ENCODE peak calls at places on chromosome 20, in five cellular contexts. L is K562, S is HepG2, K is HCT116, Z is GM12878. D is an unnamed sample.

GRCh38 chr20:58701431-58702160 is 9.0 kb downstream of the NPEPL1 start:
- DNase-seq in L (no peak), S (no peak), K (no peak), Z (no peak), D (no peak)

GRCh38 chr20:8573686-8574085 is 441.6 kb downstream of the PLCB1 start:
- DNase-seq in L (no peak), S (no peak), K (no peak), Z (no peak), D (no peak)

GRCh38 chr20:56194042-56194441 is 54.5 kb upstream of the MC3R start:
- DNase-seq in L (no peak), S (no peak), K (no peak), Z (no peak), D (no peak)

GRCh38 chr20:6418732-6419131 is 295.9 kb upstream of the FERMT1 start:
- DNase-seq in L (no peak), S (no peak), K (no peak), Z (no peak), D (no peak)

GRCh38 chr20:49821850-49822249 is 9.2 kb downstream of the SLC9A8 start:
- DNase-seq in L (no peak), S (no peak), K (no peak), Z (no peak), D (no peak)

GRCh38 chr20:41632896-41633295 is 14.7 kb upstream of the CHD6 start:
- DNase-seq in L (no peak), S (no peak), K (no peak), Z (no peak), D (no peak)

GRCh38 chr20:33909331-33909921 is 84.3 kb upstream of the RALY start:
- DNase-seq in L (no peak), S (peak; percentile 99), K (peak; percentile 12), Z (no peak), D (peak; percentile 32)

GRCh38 chr20:57763235-57763595 is 53.4 kb upstream of the PMEPA1 start:
- DNase-seq in L (no peak), S (no peak), K (no peak), Z (no peak), D (no peak)

GRCh38 chr20:8951136-8951535 is 117.8 kb upstream of the PLCB4 start:
- DNase-seq in L (no peak), S (no peak), K (no peak), Z (no peak), D (no peak)

GRCh38 chr20:25273541-25274358 is 25.9 kb downstream of the PYGB start:
- DNase-seq in L (no peak), S (no peak), K (no peak), Z (no peak), D (no peak)

GRCh38 chr20:32572271-32572968 is 12.7 kb downstream of the NOL4L start:
- DNase-seq in L (no peak), S (no peak), K (no peak), Z (no peak), D (no peak)

GRCh38 chr20:16104783-16105182 is 468.5 kb downstream of the KIF16B start:
- DNase-seq in L (no peak), S (no peak), K (no peak), Z (no peak), D (no peak)

GRCh38 chr20:40284611-40285010 is 404.4 kb downstream of the MAFB start:
- DNase-seq in L (no peak), S (no peak), K (no peak), Z (no peak), D (no peak)

GRCh38 chr20:8148501-8148900 is 16.4 kb downstream of the PLCB1 start:
- DNase-seq in L (no peak), S (no peak), K (no peak), Z (no peak), D (no peak)

GRCh38 chr20:62554898-62555641 is 79.3 kb upstream of the GATA5 start:
- DNase-seq in L (no peak), S (no peak), K (no peak), Z (no peak), D (no peak)

GRCh38 chr20:62419759-62420158 is 7.6 kb downstream of the RBBP8NL start:
- DNase-seq in L (peak; percentile 60), S (no peak), K (no peak), Z (no peak), D (no peak)

GRCh38 chr20:3165473-3166337 is 6.0 kb upstream of the FASTKD5 start:
- DNase-seq in L (no peak), S (no peak), K (no peak), Z (no peak), D (no peak)

GRCh38 chr20:51876511-51876910 is 74.2 kb upstream of the SALL4 start:
- DNase-seq in L (no peak), S (no peak), K (no peak), Z (no peak), D (no peak)

GRCh38 chr20:35603695-35604443 is 11.8 kb upstream of the SPAG4 start:
- DNase-seq in L (no peak), S (no peak), K (no peak), Z (no peak), D (no peak)
- TF ChIP-seq YY1 in L (no peak), S (no peak), K (no peak), Z (no peak), D (no peak)

DNA sequence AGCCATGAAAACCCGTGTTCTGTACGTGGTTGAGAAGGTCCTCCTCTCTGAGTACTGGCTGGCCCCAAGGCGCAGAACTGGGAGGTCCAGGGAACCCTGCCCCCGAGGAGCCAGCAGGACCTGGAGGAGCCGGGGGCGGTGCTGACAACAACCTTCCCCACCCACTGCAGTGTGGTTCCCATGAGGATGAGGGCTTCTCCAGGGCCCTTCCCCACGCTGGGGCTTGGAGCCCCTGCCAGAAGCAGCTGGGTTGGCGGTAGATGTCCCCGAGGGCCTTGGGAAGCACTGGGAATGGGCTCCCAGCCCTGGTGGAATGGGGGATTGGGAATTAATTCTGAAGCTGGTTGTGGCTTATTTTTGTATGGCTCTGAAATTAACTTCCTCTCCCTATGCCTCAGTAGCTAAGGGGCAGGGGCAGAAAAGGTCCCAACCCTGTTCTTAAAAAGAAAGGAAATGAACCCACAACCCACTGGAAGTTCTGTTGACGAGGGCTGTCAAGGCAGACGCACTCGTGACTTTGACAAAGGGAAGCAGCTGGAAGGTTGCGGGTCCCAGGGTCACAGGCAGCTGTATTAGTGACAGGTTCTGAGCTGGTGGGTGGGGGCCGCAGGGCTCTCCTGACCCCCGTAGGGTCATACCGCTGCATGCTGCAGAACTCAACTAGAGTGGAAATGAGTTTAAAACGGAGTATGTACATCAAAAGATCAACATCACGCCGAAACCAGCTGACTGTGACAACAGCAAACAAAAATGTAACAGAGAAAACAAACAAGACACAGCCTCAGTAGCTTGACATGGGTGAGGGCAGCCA is 13.9 kb upstream of the HELZ2 start:
- DNase-seq in L (no peak), S (no peak), K (no peak), Z (no peak), D (no peak)
- TF ChIP-seq YY1 in L (no peak), S (no peak), K (no peak), Z (no peak), D (no peak)

GRCh38 chr20:45892828-45893500 is 1.8 kb downstream of the CTSA start:
- DNase-seq in L (no peak), S (no peak), K (no peak), Z (no peak), D (no peak)

GRCh38 chr20:45888681-45889080 is 1.3 kb upstream of the SPATA25 start:
- DNase-seq in L (no peak), S (no peak), K (no peak), Z (no peak), D (no peak)

GRCh38 chr20:45890997-45891983 is at the start of the genes CTSA and NEURL2:
- DNase-seq in L (peak; percentile 98), S (peak; percentile 98), K (peak; percentile 82), Z (peak; percentile 51), D (peak; percentile 86)

GRCh38 chr20:45892049-45892816 is 1.1 kb downstream of the CTSA start:
- DNase-seq in L (peak; percentile 50), S (peak; percentile 44), K (no peak), Z (no peak), D (no peak)

DNA sequence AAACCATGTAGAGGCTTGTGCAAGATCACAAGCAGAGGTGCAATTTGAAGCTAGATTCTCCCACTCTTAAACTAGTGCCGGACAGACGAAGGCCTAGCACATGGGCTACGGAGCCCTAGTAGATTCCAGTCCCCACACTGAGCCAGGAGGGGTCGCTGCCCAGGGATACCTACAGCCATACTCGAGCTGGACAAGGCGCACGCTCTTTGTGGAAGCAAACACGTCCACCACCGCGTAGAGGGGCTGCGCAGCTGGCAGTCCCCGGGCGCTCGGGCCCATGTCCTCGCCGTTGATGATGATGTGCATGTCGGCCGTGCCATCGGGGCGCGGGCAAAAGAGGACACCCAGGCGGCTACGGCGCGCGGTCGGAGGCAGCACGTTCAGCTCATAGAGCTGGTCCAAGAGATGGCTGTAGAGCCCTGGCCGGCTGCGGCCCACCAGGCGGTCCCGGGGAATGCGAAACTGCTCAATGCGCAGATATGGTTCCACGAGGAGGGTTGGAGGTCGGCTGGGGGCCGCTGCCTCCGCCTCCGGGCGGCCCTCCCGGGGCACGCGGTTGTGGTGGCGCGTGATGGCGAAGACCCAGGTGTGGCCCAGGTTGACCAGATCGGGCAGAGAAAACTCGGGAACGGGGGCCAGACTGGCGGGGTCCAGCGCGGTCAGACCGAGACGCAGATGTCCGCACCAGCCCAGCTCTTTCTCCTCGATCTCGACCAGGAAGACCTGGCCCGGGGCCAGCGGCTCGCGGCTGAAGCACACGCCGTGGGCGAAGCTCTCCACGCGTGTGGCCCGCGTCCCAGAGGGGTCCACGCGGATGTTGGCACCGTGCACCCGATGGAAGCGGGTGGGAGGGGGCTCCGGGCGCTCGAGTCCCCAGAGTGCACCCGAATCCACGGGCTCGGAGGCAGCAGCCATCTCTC is 671 bp downstream of the NEURL2 start:
- DNase-seq in L (no peak), S (peak; percentile 92), K (no peak), Z (no peak), D (peak; percentile 80)
- TF ChIP-seq YY1 in L (no peak), S (peak; percentile 80), K (no peak), Z (no peak), D (no peak)

GRCh38 chr20:36881888-36882287 is 6.0 kb downstream of the TLDC2 start:
- DNase-seq in L (no peak), S (no peak), K (no peak), Z (no peak), D (no peak)
- TF ChIP-seq YY1 in L (no peak), S (no peak), K (no peak), Z (no peak), D (no peak)

DNA sequence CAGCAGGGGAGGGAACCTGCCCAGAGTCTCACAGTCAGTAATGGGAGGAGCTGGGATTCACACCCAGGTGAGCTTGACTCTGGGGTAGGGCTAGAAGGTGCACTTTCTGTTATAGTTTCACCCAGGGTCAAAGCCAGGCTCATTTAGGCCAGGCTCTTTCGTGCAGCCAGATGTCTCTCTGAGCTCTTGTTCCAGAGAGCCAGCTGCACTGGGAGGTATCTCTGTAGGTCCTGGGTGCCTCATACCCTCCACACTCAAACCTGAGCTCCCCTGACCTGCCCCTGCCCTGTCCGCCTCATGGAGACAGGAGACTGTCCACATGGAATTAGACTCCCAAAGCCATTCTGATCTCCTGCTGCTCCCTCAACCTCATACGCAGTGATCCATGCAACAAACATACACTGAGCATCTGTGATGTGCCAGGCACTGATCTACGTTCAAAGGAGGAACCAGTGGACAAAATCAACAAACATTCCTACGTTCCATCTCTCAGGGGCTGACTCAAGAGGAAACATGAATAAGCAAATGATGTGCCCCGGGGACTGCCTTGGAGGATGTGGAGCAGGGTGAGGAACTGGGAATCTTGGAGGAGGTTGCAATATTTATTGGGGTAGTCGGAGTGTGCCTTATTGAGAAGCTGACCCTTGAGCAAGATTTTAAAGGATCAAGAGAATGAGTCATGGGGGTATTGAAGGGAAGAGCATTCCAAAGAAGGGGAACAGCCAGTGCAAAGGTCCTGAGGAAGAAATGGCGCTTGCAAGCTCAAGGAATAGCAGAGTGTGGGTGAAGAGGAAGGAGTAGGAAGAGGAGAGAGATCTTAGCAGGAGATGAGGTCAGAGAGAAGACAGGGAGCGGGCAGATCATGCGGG is 71.3 kb upstream of the TOX2 start:
- DNase-seq in L (no peak), S (no peak), K (no peak), Z (no peak), D (no peak)
- TF ChIP-seq YY1 in L (no peak), S (no peak), K (no peak), Z (no peak), D (no peak)

D was measured in NT2/D1.